ENCODE peak calls at places on chromosomes 7 and 10, in nine cellular contexts. F is foreskin keratinocyte; P is GM23338; I is cardiac muscle cell; S is IMR-90; Z is right atrium auricular region; K is NB4; U is MM.1S; O is CD8-positive, alpha-beta T cell. L is an unnamed sample.

GRCh38 chr7:3408814-3409595 is 108.0 kb downstream of the SDK1 start:
- DNase-seq in F (no peak), P (no peak), I (no peak), S (no peak), Z (no peak), K (no peak), U (peak), O (no peak), L (no peak)

GRCh38 chr7:98836811-98837631 is 32.8 kb downstream of the TMEM130 start:
- DNase-seq in F (no peak), P (peak), I (peak), S (peak), Z (no peak), K (peak), U (peak), O (no peak), L (no peak)

GRCh38 chr7:16509829-16510228 is 16.8 kb upstream of the LRRC72 start:
- DNase-seq in F (no peak), P (no peak), I (no peak), S (no peak), Z (no peak), K (peak), U (no peak), O (no peak), L (no peak)

GRCh38 chr10:100728928-100729876 is 16.2 kb upstream of the PAX2 start:
- DNase-seq in F (no peak), P (peak), I (peak), S (peak), Z (no peak), K (peak), U (no peak), O (no peak), L (peak)

GRCh38 chr7:30988346-30989005 is 24.7 kb downstream of the GHRHR start:
- DNase-seq in F (no peak), P (peak), I (peak), S (no peak), Z (no peak), K (peak), U (no peak), O (no peak), L (no peak)

GRCh38 chr10:70193391-70193844 is 23.1 kb upstream of the SAR1A start:
- DNase-seq in F (no peak), P (no peak), I (peak), S (no peak), Z (peak), K (no peak), U (no peak), O (no peak), L (no peak)

GRCh38 chr7:36185732-36186131 is 32.7 kb downstream of the EEPD1 start:
- DNase-seq in F (no peak), P (no peak), I (peak), S (peak), Z (no peak), K (no peak), U (no peak), O (no peak), L (no peak)

GRCh38 chr10:111430070-111430469 is 353.2 kb downstream of the ADRA2A start:
- DNase-seq in F (no peak), P (no peak), I (no peak), S (no peak), Z (no peak), K (no peak), U (no peak), O (no peak), L (no peak)

GRCh38 chr7:8261711-8262695 is at the start of gene ICA1:
- DNase-seq in F (no peak), P (peak), I (peak), S (no peak), Z (no peak), K (peak), U (peak), O (no peak), L (no peak)

GRCh38 chr10:92787557-92788152 is 60.7 kb upstream of the EXOC6 start:
- DNase-seq in F (no peak), P (peak), I (no peak), S (no peak), Z (no peak), K (no peak), U (peak), O (no peak), L (no peak)

GRCh38 chr7:102080371-102081243 is 206.1 kb upstream of the SH2B2 start:
- DNase-seq in F (no peak), P (no peak), I (no peak), S (no peak), Z (no peak), K (peak), U (no peak), O (no peak), L (no peak)

GRCh38 chr10:88045116-88045515 is 181.7 kb downstream of the PTEN start:
- DNase-seq in F (no peak), P (no peak), I (no peak), S (peak), Z (no peak), K (no peak), U (no peak), O (no peak), L (no peak)

GRCh38 chr10:97050205-97050745 is 135.5 kb downstream of the SLIT1 start:
- DNase-seq in F (no peak), P (no peak), I (no peak), S (no peak), Z (no peak), K (no peak), U (no peak), O (no peak), L (no peak)

GRCh38 chr10:56646301-56646700 is 285.2 kb upstream of the ZWINT start:
- DNase-seq in F (no peak), P (peak), I (no peak), S (no peak), Z (no peak), K (no peak), U (no peak), O (no peak), L (no peak)

GRCh38 chr7:78487464-78487863 is 688.9 kb downstream of the PHTF2 start:
- DNase-seq in F (no peak), P (no peak), I (no peak), S (no peak), Z (no peak), K (no peak), U (peak), O (no peak), L (no peak)

GRCh38 chr10:91816986-91817385 is 18.8 kb downstream of the TNKS2 start:
- DNase-seq in F (no peak), P (no peak), I (no peak), S (no peak), Z (no peak), K (no peak), U (no peak), O (no peak), L (no peak)

GRCh38 chr10:4343798-4344370 is 482.1 kb upstream of the AKR1E2 start:
- DNase-seq in F (no peak), P (no peak), I (no peak), S (peak), Z (no peak), K (no peak), U (no peak), O (no peak), L (peak)

GRCh38 chr7:55212838-55213237 is 152.3 kb upstream of the LANCL2 start:
- DNase-seq in F (no peak), P (no peak), I (no peak), S (no peak), Z (no peak), K (no peak), U (no peak), O (no peak), L (no peak)

DNA sequence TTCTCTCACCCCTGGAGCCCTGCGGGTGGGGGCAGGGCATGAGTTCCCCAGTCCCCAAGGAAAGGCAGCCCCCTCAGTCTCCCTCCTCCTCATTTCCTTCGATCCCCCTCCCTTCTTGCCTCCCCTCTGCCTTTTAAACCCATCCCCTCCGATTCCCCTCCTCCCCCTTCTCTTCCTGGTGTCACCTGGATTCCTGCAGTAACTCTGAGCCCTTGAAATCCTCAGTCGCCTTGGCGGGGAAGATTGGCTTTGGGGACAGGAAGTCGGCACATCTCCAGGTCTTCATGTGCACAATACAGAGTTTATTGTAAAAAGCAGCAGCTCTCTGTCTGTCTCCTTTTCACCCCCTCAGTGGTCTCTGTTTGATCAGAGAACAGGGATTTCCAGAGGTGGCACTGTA is 1.3 kb upstream of the MUC12 start:
- DNase-seq in F (no peak), P (peak), I (no peak), S (no peak), Z (no peak), K (no peak), U (no peak), O (no peak), L (no peak)
- TF ChIP-seq CTCF in F (no peak), P (no peak), I (no peak), S (no peak), Z (no peak), K (no peak), U (no peak), O (no peak), L (no peak)

GRCh38 chr10:74743401-74743800 is 83.0 kb upstream of the KAT6B start:
- DNase-seq in F (no peak), P (no peak), I (no peak), S (no peak), Z (no peak), K (no peak), U (no peak), O (no peak), L (no peak)
- TF ChIP-seq CTCF in F (no peak), P (no peak), I (no peak), S (no peak), Z (no peak), K (no peak), U (no peak), O (no peak), L (no peak)

DNA sequence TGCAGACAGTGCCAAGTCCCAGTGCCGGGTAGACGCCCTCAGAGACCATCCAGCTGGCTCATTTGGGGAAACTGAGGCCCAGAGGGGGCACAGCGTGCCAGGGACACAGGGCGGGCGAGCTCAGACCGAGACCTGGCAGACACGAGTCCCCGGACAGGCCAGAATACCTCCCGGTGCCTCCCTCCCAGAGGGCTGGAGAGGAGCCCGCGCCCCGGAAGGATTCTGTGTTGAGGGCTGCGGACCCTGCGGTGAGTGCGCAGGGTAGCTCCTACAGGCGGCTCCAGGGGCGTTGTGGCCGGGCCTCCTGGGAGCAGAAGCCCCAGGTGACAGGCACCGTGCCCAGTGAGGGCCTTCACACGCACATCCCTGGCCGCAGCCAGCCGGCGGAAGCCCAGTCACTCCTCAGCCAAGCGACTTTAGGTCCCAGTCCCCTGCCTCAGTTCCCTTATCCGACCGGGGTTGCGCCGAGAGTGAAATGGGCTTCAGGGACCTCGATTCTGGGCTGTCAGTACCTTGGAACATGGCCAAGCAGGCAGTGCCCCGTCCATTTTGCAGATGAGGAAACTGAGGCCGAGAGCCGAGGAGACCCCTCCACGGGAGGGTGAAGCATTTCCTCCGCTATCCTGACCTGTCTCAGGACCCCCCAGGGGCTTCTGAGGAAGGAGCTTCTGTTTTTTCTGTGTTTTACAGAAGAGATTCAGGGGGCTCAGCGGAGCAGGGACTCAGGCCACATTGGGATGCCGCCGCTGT is 73.6 kb downstream of the ELFN1 start:
- DNase-seq in F (no peak), P (no peak), I (no peak), S (no peak), Z (no peak), K (peak), U (no peak), O (no peak), L (no peak)
- TF ChIP-seq CTCF in F (no peak), P (no peak), I (no peak), S (no peak), Z (no peak), K (no peak), U (no peak), O (no peak), L (no peak)

GRCh38 chr10:28211759-28212158 is 91.1 kb downstream of the MPP7 start:
- DNase-seq in F (no peak), P (peak), I (no peak), S (no peak), Z (no peak), K (no peak), U (no peak), O (no peak), L (no peak)
- TF ChIP-seq CTCF in F (no peak), P (no peak), I (no peak), S (no peak), Z (no peak), K (no peak), U (no peak), O (no peak), L (no peak)

GRCh38 chr7:68629-69028 is 123.7 kb upstream of the FAM20C start:
- DNase-seq in F (no peak), P (peak), I (peak), S (no peak), Z (no peak), K (no peak), U (no peak), O (no peak), L (no peak)

GRCh38 chr7:66741-67140 is 125.6 kb upstream of the FAM20C start:
- DNase-seq in F (no peak), P (no peak), I (no peak), S (no peak), Z (no peak), K (no peak), U (no peak), O (no peak), L (no peak)

GRCh38 chr7:65554-65953 is 126.8 kb upstream of the FAM20C start:
- DNase-seq in F (no peak), P (no peak), I (peak), S (peak), Z (no peak), K (no peak), U (no peak), O (no peak), L (peak)

GRCh38 chr7:66296-66695 is 126.1 kb upstream of the FAM20C start:
- DNase-seq in F (no peak), P (no peak), I (no peak), S (no peak), Z (no peak), K (no peak), U (no peak), O (no peak), L (no peak)

DNA sequence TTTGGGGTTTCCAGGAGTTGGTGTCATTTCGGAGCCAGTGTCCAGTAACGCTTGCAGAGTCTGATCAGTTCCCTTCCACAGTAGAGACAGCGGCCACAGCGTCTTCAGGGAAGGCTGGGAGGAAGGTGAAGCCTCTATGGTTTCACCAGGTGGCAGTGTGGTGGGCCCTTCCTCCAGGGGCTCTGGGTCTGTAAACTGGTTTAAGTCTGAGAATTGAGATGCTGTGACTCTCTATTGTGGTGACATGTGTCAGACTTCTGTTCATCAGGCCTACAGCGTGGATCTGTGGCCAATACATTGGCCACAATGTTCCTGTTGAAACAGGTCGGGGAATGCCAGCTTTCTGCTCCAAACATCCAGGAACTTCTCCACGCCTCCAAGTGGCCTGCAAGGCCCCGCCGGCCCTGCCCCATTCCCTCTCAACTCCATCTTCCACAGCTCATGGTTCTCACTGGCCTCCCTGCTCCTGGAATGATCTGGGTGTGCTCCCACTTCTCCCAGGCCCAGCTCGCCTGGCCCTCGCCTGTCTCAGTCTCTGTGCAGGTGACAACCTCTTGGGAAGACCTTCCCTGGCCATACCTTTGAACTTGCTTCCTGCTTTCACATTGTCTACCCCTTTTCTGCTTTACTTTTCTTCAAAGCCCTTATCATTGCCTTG is 124.5 kb upstream of the FAM20C start:
- DNase-seq in F (peak), P (peak), I (no peak), S (peak), Z (no peak), K (no peak), U (no peak), O (no peak), L (no peak)
- TF ChIP-seq CTCF in F (no peak), P (no peak), I (no peak), S (no peak), Z (no peak), K (no peak), U (no peak), O (no peak), L (peak)

DNA sequence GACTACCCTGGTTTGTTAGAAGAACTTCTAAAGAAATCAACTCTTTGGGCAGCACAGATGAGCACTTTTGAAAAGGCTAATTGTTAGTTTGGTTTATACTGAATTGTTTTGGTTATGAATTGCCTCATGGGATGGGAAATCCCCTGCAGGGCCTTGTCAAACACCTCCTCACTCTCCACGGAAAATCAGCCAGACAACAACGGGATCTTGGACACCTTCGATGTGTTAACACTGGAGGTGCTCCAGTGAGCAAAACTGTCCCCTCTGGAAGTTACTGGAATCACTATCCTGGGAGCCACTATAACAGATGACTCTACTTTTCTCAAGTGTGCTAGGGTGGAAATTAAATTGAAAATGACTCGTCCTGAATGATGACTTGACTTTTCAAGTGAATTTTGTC is 38.7 kb downstream of the CDK6 start:
- DNase-seq in F (peak), P (no peak), I (peak), S (peak), Z (no peak), K (no peak), U (no peak), O (no peak), L (no peak)
- TF ChIP-seq CTCF in F (no peak), P (no peak), I (no peak), S (peak), Z (peak), K (no peak), U (no peak), O (no peak), L (no peak)